ENCODE peak calls at places on chromosomes 7 and 10, in six cellular contexts. E, K, W, Z, M and A are unnamed samples.

GRCh38 chr7:33926535-33926934 is 21.2 kb downstream of the BMPER start:
- DNase-seq in E (no peak), K (no peak), W (no peak), Z (no peak), M (no peak), A (no peak)

GRCh38 chr10:73888514-73888913 is 14.2 kb upstream of the CAMK2G start:
- DNase-seq in E (no peak), K (no peak), W (no peak), Z (no peak), M (no peak), A (no peak)

GRCh38 chr10:102001435-102002068 is 54.4 kb downstream of the ARMH3 start:
- DNase-seq in E (no peak), K (no peak), W (peak; percentile 36), Z (peak; percentile 88), M (peak; percentile 33), A (no peak)

GRCh38 chr10:90302758-90303443 is 554.9 kb downstream of the HTR7 start:
- DNase-seq in E (no peak), K (no peak), W (no peak), Z (no peak), M (no peak), A (no peak)

GRCh38 chr10:123019264-123019663 is 10.5 kb downstream of the ACADSB start:
- DNase-seq in E (no peak), K (no peak), W (no peak), Z (no peak), M (no peak), A (no peak)

GRCh38 chr10:36462194-36462593 is 663.2 kb upstream of the ANKRD30A start:
- DNase-seq in E (no peak), K (peak; percentile 82), W (no peak), Z (no peak), M (no peak), A (no peak)

GRCh38 chr7:158266817-158267736 is 320.5 kb downstream of the PTPRN2 start:
- DNase-seq in E (peak; percentile 9), K (no peak), W (no peak), Z (no peak), M (no peak), A (peak; percentile 75)

GRCh38 chr7:41710838-41711237 is 7.9 kb upstream of the INHBA start:
- DNase-seq in E (no peak), K (no peak), W (no peak), Z (no peak), M (no peak), A (no peak)

GRCh38 chr10:97849491-97850402 is at the start of gene GOLGA7B:
- DNase-seq in E (no peak), K (no peak), W (peak; percentile 44), Z (peak; percentile 14), M (peak; percentile 73), A (no peak)

GRCh38 chr7:141841385-141841784 is at the start of gene PRSS37:
- DNase-seq in E (no peak), K (no peak), W (no peak), Z (no peak), M (no peak), A (no peak)

GRCh38 chr7:29988391-29989256 is 977 bp downstream of the SCRN1 start:
- DNase-seq in E (peak; percentile 35), K (peak; percentile 76), W (peak; percentile 84), Z (peak; percentile 92), M (peak; percentile 77), A (no peak)

GRCh38 chr10:57418476-57418875 is 849.2 kb downstream of the IPMK start:
- DNase-seq in E (no peak), K (no peak), W (no peak), Z (no peak), M (no peak), A (no peak)

GRCh38 chr7:155862516-155863257 is 50.4 kb upstream of the SHH start:
- DNase-seq in E (no peak), K (no peak), W (no peak), Z (no peak), M (no peak), A (peak; percentile 90)

GRCh38 chr10:126569513-126570447 is 100.7 kb downstream of the C10orf90 start:
- DNase-seq in E (no peak), K (peak; percentile 90), W (no peak), Z (no peak), M (no peak), A (no peak)

GRCh38 chr10:123974406-123974805 is 82.8 kb upstream of the CPXM2 start:
- DNase-seq in E (no peak), K (peak; percentile 95), W (peak; percentile 24), Z (no peak), M (no peak), A (no peak)

GRCh38 chr10:102115775-102116174 is 4.4 kb downstream of the LDB1 start:
- DNase-seq in E (no peak), K (no peak), W (peak; percentile 37), Z (no peak), M (no peak), A (no peak)

GRCh38 chr7:100604976-100605911 is 3.1 kb downstream of the PCOLCE start:
- DNase-seq in E (no peak), K (no peak), W (no peak), Z (no peak), M (no peak), A (no peak)

GRCh38 chr7:15829689-15830088 is 143.2 kb upstream of the MEOX2 start:
- DNase-seq in E (peak; percentile 76), K (peak; percentile 66), W (no peak), Z (no peak), M (no peak), A (no peak)

GRCh38 chr7:63114371-63114985 is 884.2 kb upstream of the ZNF722 start:
- DNase-seq in E (no peak), K (no peak), W (no peak), Z (no peak), M (no peak), A (peak; percentile 96)

GRCh38 chr10:43120948-43121290 is 17.3 kb upstream of the CSGALNACT2 start:
- DNase-seq in E (peak; percentile 55), K (no peak), W (peak; percentile 59), Z (peak; percentile 86), M (peak; percentile 89), A (no peak)

GRCh38 chr7:101206665-101207042 is 5.8 kb upstream of the MOGAT3 start:
- DNase-seq in E (no peak), K (no peak), W (no peak), Z (no peak), M (no peak), A (no peak)

GRCh38 chr7:5625938-5626337 is 155.5 kb downstream of the RNF216 start:
- DNase-seq in E (no peak), K (peak; percentile 83), W (no peak), Z (no peak), M (peak; percentile 60), A (no peak)

GRCh38 chr10:72802291-72803118 is 91.0 kb upstream of the OIT3 start:
- DNase-seq in E (no peak), K (peak; percentile 74), W (no peak), Z (peak; percentile 5), M (peak; percentile 24), A (no peak)

GRCh38 chr10:52256832-52257691 is 57.0 kb upstream of the DKK1 start:
- DNase-seq in E (no peak), K (peak; percentile 41), W (no peak), Z (peak; percentile 81), M (peak; percentile 24), A (no peak)

GRCh38 chr10:99667108-99667751 is 7.9 kb downstream of the ENTPD7 start:
- DNase-seq in E (no peak), K (peak; percentile 71), W (no peak), Z (no peak), M (no peak), A (no peak)

GRCh38 chr10:126062132-126063032 is 166.0 kb downstream of the FANK1 start:
- DNase-seq in E (peak; percentile 88), K (peak; percentile 97), W (no peak), Z (no peak), M (no peak), A (no peak)

GRCh38 chr10:131743190-131744151 is 157.3 kb upstream of the PPP2R2D start:
- DNase-seq in E (peak; percentile 17), K (no peak), W (no peak), Z (peak; percentile 80), M (peak; percentile 59), A (no peak)

GRCh38 chr7:104923010-104923421 is 91.0 kb upstream of the KMT2E start:
- DNase-seq in E (peak; percentile 74), K (peak; percentile 93), W (peak; percentile 92), Z (peak; percentile 93), M (peak; percentile 63), A (no peak)

GRCh38 chr7:115387168-115387567 is 465.3 kb downstream of the MDFIC start:
- DNase-seq in E (no peak), K (no peak), W (no peak), Z (no peak), M (no peak), A (no peak)

DNA sequence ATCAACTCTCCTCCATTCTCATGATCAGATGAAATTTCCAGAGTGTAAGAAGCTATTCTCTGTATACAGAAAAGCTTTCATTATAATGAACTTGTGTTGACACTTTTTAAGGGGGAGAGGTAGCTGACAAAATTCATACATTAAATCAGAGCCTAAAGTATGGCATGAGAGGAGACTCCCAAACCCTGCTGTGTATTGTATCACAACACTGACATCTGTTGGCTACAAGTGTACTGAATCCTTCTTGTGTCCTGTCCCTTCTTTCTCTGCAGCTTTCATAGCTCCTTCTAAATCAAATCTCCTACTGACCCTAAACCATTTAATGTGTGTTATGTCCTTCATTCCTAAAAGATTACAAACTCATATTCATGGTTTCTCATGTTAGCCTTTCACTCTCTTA is 70.9 kb downstream of the GCC1 start:
- DNase-seq in E (no peak), K (peak; percentile 54), W (peak; percentile 38), Z (peak; percentile 28), M (peak; percentile 30), A (no peak)
- TF ChIP-seq CTCF in E (no peak), K (peak; percentile 38), W (peak; percentile 68), Z (peak; percentile 29), M (peak; percentile 24), A (peak; percentile 81)

GRCh38 chr10:59833810-59834209 is 72.5 kb downstream of the CCDC6 start:
- DNase-seq in E (no peak), K (no peak), W (peak; percentile 70), Z (peak; percentile 16), M (no peak), A (no peak)
- TF ChIP-seq CTCF in E (no peak), K (no peak), W (peak; percentile 63), Z (no peak), M (peak; percentile 39), A (no peak)

GRCh38 chr10:77637986-77638765 is 568 bp upstream of the KCNMA1 start:
- DNase-seq in E (no peak), K (peak; percentile 45), W (no peak), Z (no peak), M (peak; percentile 51), A (no peak)
- TF ChIP-seq CTCF in E (no peak), K (no peak), W (no peak), Z (no peak), M (no peak), A (peak; percentile 38)

DNA sequence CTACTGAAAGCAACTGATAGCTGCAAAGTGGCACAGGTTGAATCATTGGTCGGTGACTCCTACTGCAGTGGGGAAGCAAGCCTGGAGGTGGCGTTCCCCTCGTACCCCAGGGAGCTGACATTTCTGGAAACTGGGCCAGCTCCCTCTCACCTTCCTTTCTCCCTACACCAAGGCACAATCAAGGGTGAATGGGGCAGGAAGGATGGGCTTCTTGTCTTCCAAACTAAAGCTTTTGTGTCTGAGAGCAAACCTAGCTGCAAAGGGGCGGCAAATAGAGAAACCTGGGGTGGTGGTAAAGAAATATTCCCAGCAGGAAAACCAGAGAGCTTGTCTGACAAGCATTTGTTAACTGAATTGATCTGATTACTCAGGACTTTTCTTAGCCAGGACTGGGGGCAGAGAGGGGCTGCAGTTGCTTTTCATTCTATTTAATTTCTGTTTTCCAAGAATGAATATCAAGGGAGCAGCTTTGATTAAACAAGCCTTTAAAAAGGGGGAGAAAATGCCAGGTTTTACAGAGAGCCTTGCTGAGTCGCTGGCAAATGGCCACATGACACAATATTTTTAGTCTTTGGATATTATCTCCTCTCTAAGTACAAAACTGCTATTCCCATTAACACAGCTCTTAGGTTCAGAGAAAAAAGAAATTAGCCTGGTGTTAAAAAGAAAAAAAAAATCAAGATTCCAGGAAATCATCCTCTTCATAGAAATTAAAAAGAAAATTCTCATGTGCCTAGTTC is 27.8 kb downstream of the CDHR3 start:
- DNase-seq in E (no peak), K (peak; percentile 65), W (no peak), Z (no peak), M (no peak), A (no peak)
- TF ChIP-seq CTCF in E (no peak), K (peak; percentile 16), W (no peak), Z (no peak), M (no peak), A (no peak)